ENCODE peak calls at places on chromosomes 2 and 18, in six cellular contexts. G, N, A, F, W and Q are unnamed samples.

GRCh38 chr2:238911376-238912227 is 63.7 kb downstream of the TWIST2 start:
- DNase-seq in F (no peak), W (no peak), G (no peak), A (no peak), N (no peak), Q (no peak)

GRCh38 chr18:62784338-62784965 is 69.1 kb downstream of the PHLPP1 start:
- DNase-seq in N (no peak), F (no peak), A (peak; percentile 25), G (no peak), W (no peak), Q (no peak)

GRCh38 chr18:60981651-60982050 is 351.6 kb upstream of the CDH20 start:
- DNase-seq in W (no peak), F (no peak), A (no peak), G (no peak), N (no peak), Q (no peak)

GRCh38 chr2:149258531-149258930 is 71.9 kb upstream of the LYPD6 start:
- DNase-seq in F (no peak), W (no peak), G (no peak), N (no peak), A (no peak), Q (no peak)

GRCh38 chr18:61322265-61322873 is 10.9 kb upstream of the CDH20 start:
- DNase-seq in A (peak; percentile 33), N (peak; percentile 27), W (no peak), G (peak; percentile 30), F (peak; percentile 91), Q (peak; percentile 42)

GRCh38 chr2:147101906-147102790 is 742.7 kb upstream of the ACVR2A start:
- DNase-seq in N (no peak), W (no peak), G (no peak), F (no peak), A (no peak), Q (no peak)

GRCh38 chr2:60356346-60356745 is 197.1 kb downstream of the BCL11A start:
- DNase-seq in N (no peak), W (no peak), G (no peak), F (no peak), A (no peak), Q (no peak)

GRCh38 chr2:98913916-98914712 is 21.9 kb downstream of the CRACDL start:
- DNase-seq in G (peak; percentile 66), A (no peak), F (no peak), N (no peak), W (no peak), Q (no peak)

GRCh38 chr2:118875298-118875697 is 27.9 kb upstream of the EN1 start:
- DNase-seq in N (no peak), G (no peak), F (no peak), W (no peak), A (no peak), Q (no peak)

GRCh38 chr2:188293601-188294482 is 2.2 kb downstream of the GULP1 start:
- DNase-seq in F (peak; percentile 49), W (no peak), A (peak; percentile 78), N (peak; percentile 84), G (peak; percentile 85), Q (peak; percentile 24)

GRCh38 chr2:237864940-237865622 is 5.7 kb downstream of the RAMP1 start:
- DNase-seq in F (no peak), G (peak; percentile 76), W (no peak), N (no peak), A (peak; percentile 70), Q (no peak)

GRCh38 chr2:196750977-196751631 is 48.4 kb downstream of the GTF3C3 start:
- DNase-seq in G (peak; percentile 52), F (peak; percentile 61), N (peak; percentile 51), A (peak; percentile 61), W (peak; percentile 38), Q (no peak)

GRCh38 chr2:28633739-28634138 is 117.9 kb upstream of the PPP1CB start:
- DNase-seq in G (no peak), F (no peak), W (no peak), N (no peak), A (peak; percentile 90), Q (no peak)